ENCODE peak calls at places on chromosomes 2 and 18, in four cellular contexts. One of them, this sample, is unnamed.

GRCh38 chr2:171018522-171018921 is 89.5 kb downstream of the GORASP2 start:
- DNase-seq in kidney epithelial cell: no peak
- DNase-seq in stimulated activated CD4-positive, alpha-beta T cell treated with anti-CD3 and anti-CD28 coated beads, TNF-alpha, amount 100 ng/mL, for 1 hour: no peak
- DNase-seq in amniotic stem cell: no peak
- DNase-seq in this sample: no peak

GRCh38 chr18:31565782-31566512 is 25.7 kb upstream of the TTR start:
- DNase-seq in kidney epithelial cell: no peak
- DNase-seq in stimulated activated CD4-positive, alpha-beta T cell treated with anti-CD3 and anti-CD28 coated beads, TNF-alpha, amount 100 ng/mL, for 1 hour: no peak
- DNase-seq in amniotic stem cell: no peak
- DNase-seq in this sample: no peak

GRCh38 chr18:58993260-58993659 is 128.6 kb downstream of the ZNF532 start:
- DNase-seq in kidney epithelial cell: peak; percentile 49
- DNase-seq in stimulated activated CD4-positive, alpha-beta T cell treated with anti-CD3 and anti-CD28 coated beads, TNF-alpha, amount 100 ng/mL, for 1 hour: no peak
- DNase-seq in amniotic stem cell: peak; percentile 73
- DNase-seq in this sample: no peak

GRCh38 chr2:126655500-126656310 is at the start of gene GYPC:
- DNase-seq in stimulated activated CD4-positive, alpha-beta T cell treated with anti-CD3 and anti-CD28 coated beads, TNF-alpha, amount 100 ng/mL, for 1 hour: no peak
- DNase-seq in amniotic stem cell: peak; percentile 16
- DNase-seq in kidney epithelial cell: no peak
- DNase-seq in this sample: peak; percentile 53

GRCh38 chr2:127093648-127094210 is 13.2 kb downstream of the BIN1 start:
- DNase-seq in kidney epithelial cell: no peak
- DNase-seq in stimulated activated CD4-positive, alpha-beta T cell treated with anti-CD3 and anti-CD28 coated beads, TNF-alpha, amount 100 ng/mL, for 1 hour: no peak
- DNase-seq in amniotic stem cell: no peak
- DNase-seq in this sample: no peak

GRCh38 chr2:9188823-9189222 is 17.8 kb upstream of the ASAP2 start:
- DNase-seq in stimulated activated CD4-positive, alpha-beta T cell treated with anti-CD3 and anti-CD28 coated beads, TNF-alpha, amount 100 ng/mL, for 1 hour: no peak
- DNase-seq in kidney epithelial cell: no peak
- DNase-seq in amniotic stem cell: no peak
- DNase-seq in this sample: no peak

GRCh38 chr18:26425148-26425531 is 123.2 kb downstream of the KCTD1 start:
- DNase-seq in stimulated activated CD4-positive, alpha-beta T cell treated with anti-CD3 and anti-CD28 coated beads, TNF-alpha, amount 100 ng/mL, for 1 hour: no peak
- DNase-seq in kidney epithelial cell: peak; percentile 42
- DNase-seq in amniotic stem cell: no peak
- DNase-seq in this sample: no peak

GRCh38 chr18:48356151-48356745 is 52.9 kb downstream of the ZBTB7C start:
- DNase-seq in stimulated activated CD4-positive, alpha-beta T cell treated with anti-CD3 and anti-CD28 coated beads, TNF-alpha, amount 100 ng/mL, for 1 hour: no peak
- DNase-seq in amniotic stem cell: no peak
- DNase-seq in kidney epithelial cell: no peak
- DNase-seq in this sample: no peak

GRCh38 chr2:111617299-111617803 is 266.6 kb downstream of the ANAPC1 start:
- DNase-seq in amniotic stem cell: no peak
- DNase-seq in kidney epithelial cell: peak; percentile 32
- DNase-seq in stimulated activated CD4-positive, alpha-beta T cell treated with anti-CD3 and anti-CD28 coated beads, TNF-alpha, amount 100 ng/mL, for 1 hour: no peak
- DNase-seq in this sample: no peak

GRCh38 chr2:231360401-231360800 is 35.1 kb upstream of the B3GNT7 start:
- DNase-seq in amniotic stem cell: no peak
- DNase-seq in kidney epithelial cell: no peak
- DNase-seq in stimulated activated CD4-positive, alpha-beta T cell treated with anti-CD3 and anti-CD28 coated beads, TNF-alpha, amount 100 ng/mL, for 1 hour: no peak
- DNase-seq in this sample: no peak

GRCh38 chr2:222521099-222521498 is 96.8 kb downstream of the SGPP2 start:
- DNase-seq in amniotic stem cell: no peak
- DNase-seq in kidney epithelial cell: no peak
- DNase-seq in stimulated activated CD4-positive, alpha-beta T cell treated with anti-CD3 and anti-CD28 coated beads, TNF-alpha, amount 100 ng/mL, for 1 hour: no peak
- DNase-seq in this sample: no peak

GRCh38 chr2:241413929-241414580 is 58.0 kb downstream of the FARP2 start:
- DNase-seq in kidney epithelial cell: no peak
- DNase-seq in stimulated activated CD4-positive, alpha-beta T cell treated with anti-CD3 and anti-CD28 coated beads, TNF-alpha, amount 100 ng/mL, for 1 hour: no peak
- DNase-seq in amniotic stem cell: no peak
- DNase-seq in this sample: no peak

GRCh38 chr18:69257861-69258458 is 142.7 kb upstream of the DOK6 start:
- DNase-seq in amniotic stem cell: peak; percentile 56
- DNase-seq in stimulated activated CD4-positive, alpha-beta T cell treated with anti-CD3 and anti-CD28 coated beads, TNF-alpha, amount 100 ng/mL, for 1 hour: no peak
- DNase-seq in kidney epithelial cell: peak; percentile 29
- DNase-seq in this sample: no peak

GRCh38 chr2:219171231-219171651 is 1.4 kb upstream of the SLC23A3 start:
- DNase-seq in kidney epithelial cell: peak; percentile 55
- DNase-seq in stimulated activated CD4-positive, alpha-beta T cell treated with anti-CD3 and anti-CD28 coated beads, TNF-alpha, amount 100 ng/mL, for 1 hour: no peak
- DNase-seq in amniotic stem cell: peak; percentile 54
- DNase-seq in this sample: peak; percentile 67

GRCh38 chr2:232022733-232023132 is 61.2 kb downstream of the DIS3L2 start:
- DNase-seq in stimulated activated CD4-positive, alpha-beta T cell treated with anti-CD3 and anti-CD28 coated beads, TNF-alpha, amount 100 ng/mL, for 1 hour: no peak
- DNase-seq in kidney epithelial cell: no peak
- DNase-seq in amniotic stem cell: no peak
- DNase-seq in this sample: no peak

GRCh38 chr2:12750166-12750905 is 33.6 kb downstream of the TRIB2 start:
- DNase-seq in amniotic stem cell: no peak
- DNase-seq in kidney epithelial cell: no peak
- DNase-seq in stimulated activated CD4-positive, alpha-beta T cell treated with anti-CD3 and anti-CD28 coated beads, TNF-alpha, amount 100 ng/mL, for 1 hour: no peak
- DNase-seq in this sample: no peak

GRCh38 chr2:148640767-148641166 is 3.8 kb upstream of the EPC2 start:
- DNase-seq in stimulated activated CD4-positive, alpha-beta T cell treated with anti-CD3 and anti-CD28 coated beads, TNF-alpha, amount 100 ng/mL, for 1 hour: no peak
- DNase-seq in amniotic stem cell: no peak
- DNase-seq in kidney epithelial cell: no peak
- DNase-seq in this sample: no peak

GRCh38 chr2:72915907-72916742 is 1.2 kb upstream of the EMX1 start:
- DNase-seq in stimulated activated CD4-positive, alpha-beta T cell treated with anti-CD3 and anti-CD28 coated beads, TNF-alpha, amount 100 ng/mL, for 1 hour: no peak
- DNase-seq in amniotic stem cell: no peak
- DNase-seq in kidney epithelial cell: no peak
- DNase-seq in this sample: no peak

GRCh38 chr2:1815053-1815452 is 70.7 kb upstream of the PXDN start:
- DNase-seq in kidney epithelial cell: no peak
- DNase-seq in amniotic stem cell: no peak
- DNase-seq in stimulated activated CD4-positive, alpha-beta T cell treated with anti-CD3 and anti-CD28 coated beads, TNF-alpha, amount 100 ng/mL, for 1 hour: no peak
- DNase-seq in this sample: no peak

GRCh38 chr18:12862874-12863482 is 21.1 kb downstream of the PTPN2 start:
- DNase-seq in amniotic stem cell: no peak
- DNase-seq in kidney epithelial cell: no peak
- DNase-seq in stimulated activated CD4-positive, alpha-beta T cell treated with anti-CD3 and anti-CD28 coated beads, TNF-alpha, amount 100 ng/mL, for 1 hour: no peak
- DNase-seq in this sample: no peak

GRCh38 chr2:197674060-197674459 is 1.3 kb downstream of the RFTN2 start:
- DNase-seq in amniotic stem cell: no peak
- DNase-seq in kidney epithelial cell: no peak
- DNase-seq in stimulated activated CD4-positive, alpha-beta T cell treated with anti-CD3 and anti-CD28 coated beads, TNF-alpha, amount 100 ng/mL, for 1 hour: no peak
- DNase-seq in this sample: no peak

GRCh38 chr18:21053127-21053526 is 58.5 kb downstream of the ROCK1 start:
- DNase-seq in stimulated activated CD4-positive, alpha-beta T cell treated with anti-CD3 and anti-CD28 coated beads, TNF-alpha, amount 100 ng/mL, for 1 hour: no peak
- DNase-seq in amniotic stem cell: peak; percentile 35
- DNase-seq in kidney epithelial cell: peak; percentile 21
- DNase-seq in this sample: no peak

GRCh38 chr2:15122915-15123314 is 438.2 kb downstream of the NBAS start:
- DNase-seq in stimulated activated CD4-positive, alpha-beta T cell treated with anti-CD3 and anti-CD28 coated beads, TNF-alpha, amount 100 ng/mL, for 1 hour: no peak
- DNase-seq in amniotic stem cell: no peak
- DNase-seq in kidney epithelial cell: no peak
- DNase-seq in this sample: no peak

GRCh38 chr2:219229375-219230200 is at the start of the genes ANKZF1 and ATG9A:
- DNase-seq in stimulated activated CD4-positive, alpha-beta T cell treated with anti-CD3 and anti-CD28 coated beads, TNF-alpha, amount 100 ng/mL, for 1 hour: peak; percentile 94
- DNase-seq in amniotic stem cell: peak; percentile 99
- DNase-seq in kidney epithelial cell: peak; percentile 94
- DNase-seq in this sample: peak; percentile 99

GRCh38 chr2:176409671-176410070 is 140.4 kb downstream of the MTX2 start:
- DNase-seq in amniotic stem cell: no peak
- DNase-seq in stimulated activated CD4-positive, alpha-beta T cell treated with anti-CD3 and anti-CD28 coated beads, TNF-alpha, amount 100 ng/mL, for 1 hour: no peak
- DNase-seq in kidney epithelial cell: no peak
- DNase-seq in this sample: no peak

GRCh38 chr2:72689579-72690170 is 136.2 kb downstream of the EXOC6B start:
- DNase-seq in stimulated activated CD4-positive, alpha-beta T cell treated with anti-CD3 and anti-CD28 coated beads, TNF-alpha, amount 100 ng/mL, for 1 hour: no peak
- DNase-seq in amniotic stem cell: no peak
- DNase-seq in kidney epithelial cell: no peak
- DNase-seq in this sample: no peak

GRCh38 chr18:48640566-48641270 is 101.9 kb downstream of the CTIF start:
- DNase-seq in amniotic stem cell: no peak
- DNase-seq in kidney epithelial cell: no peak
- DNase-seq in stimulated activated CD4-positive, alpha-beta T cell treated with anti-CD3 and anti-CD28 coated beads, TNF-alpha, amount 100 ng/mL, for 1 hour: no peak
- DNase-seq in this sample: no peak